ENCODE peak calls at places on chromosomes 12 and 14, in eight cellular contexts. G is lung, N is gastrocnemius medialis, Z is GM23248, W is WERI-Rb-1, O is left lung, A is MM.1S, U is breast epithelium. K is an unnamed sample.

GRCh38 chr12:128827724-128828123 is 4.0 kb upstream of the SLC15A4 start:
- DNase-seq in N (no peak), W (no peak), G (no peak), O (no peak), A (no peak), U (no peak), Z (no peak), K (no peak)

GRCh38 chr14:104357689-104358527 is 219.5 kb downstream of the KIF26A start:
- DNase-seq in G (no peak), N (no peak), O (peak; percentile 22), W (peak; percentile 3), Z (no peak), U (peak; percentile 38), A (no peak), K (no peak)

GRCh38 chr12:94458882-94459772 is 540 bp downstream of the CEP83 start:
- DNase-seq in O (no peak), Z (peak; percentile 74), G (no peak), N (no peak), W (no peak), U (no peak), A (peak; percentile 10), K (no peak)

GRCh38 chr12:1936406-1937320 is 18.2 kb upstream of the CACNA2D4 start:
- DNase-seq in W (no peak), N (peak; percentile 67), G (peak; percentile 62), A (no peak), U (peak; percentile 78), O (peak; percentile 74), Z (peak; percentile 84), K (peak; percentile 64)

GRCh38 chr14:78764240-78764639 is 594.1 kb downstream of the NRXN3 start:
- DNase-seq in O (no peak), U (no peak), Z (peak; percentile 56), G (no peak), A (no peak), N (no peak), W (no peak), K (no peak)

GRCh38 chr12:9760699-9761406 is at the start of gene CD69:
- DNase-seq in U (no peak), O (no peak), N (no peak), G (no peak), W (no peak), Z (no peak), A (no peak), K (no peak)

GRCh38 chr14:105128059-105128458 is 40.5 kb downstream of the JAG2 start:
- DNase-seq in Z (no peak), U (no peak), N (no peak), W (no peak), A (no peak), O (no peak), G (no peak), K (no peak)

GRCh38 chr14:99321955-99322730 is 50.1 kb upstream of the BCL11B start:
- DNase-seq in N (no peak), W (no peak), G (no peak), A (no peak), Z (no peak), U (no peak), O (no peak), K (no peak)

GRCh38 chr12:42617622-42618021 is 28.1 kb upstream of the PRICKLE1 start:
- DNase-seq in G (no peak), A (no peak), U (no peak), N (no peak), W (no peak), Z (no peak), O (no peak), K (no peak)

GRCh38 chr12:53031616-53032015 is 18.2 kb upstream of the TNS2 start:
- DNase-seq in N (no peak), O (no peak), Z (no peak), A (no peak), W (no peak), G (no peak), U (no peak), K (no peak)

GRCh38 chr14:75044760-75045159 is 6.5 kb downstream of the MLH3 start:
- DNase-seq in O (no peak), N (no peak), A (no peak), W (no peak), Z (no peak), G (no peak), U (no peak), K (no peak)

GRCh38 chr12:89706551-89707348 is 1.9 kb downstream of the ATP2B1 start:
- DNase-seq in A (no peak), W (peak; percentile 39), G (no peak), N (no peak), Z (peak; percentile 73), U (no peak), O (peak; percentile 36), K (peak; percentile 41)

GRCh38 chr12:92502417-92503028 is 200.3 kb upstream of the PLEKHG7 start:
- DNase-seq in U (no peak), W (no peak), Z (no peak), O (no peak), G (no peak), A (peak; percentile 50), N (no peak), K (no peak)

GRCh38 chr14:89635615-89636014 is 218.6 kb upstream of the FOXN3 start:
- DNase-seq in O (no peak), G (no peak), N (no peak), U (no peak), W (peak; percentile 78), A (no peak), Z (no peak), K (no peak)

GRCh38 chr12:76356094-76356493 is 7.9 kb upstream of the BBS10 start:
- DNase-seq in U (no peak), O (no peak), N (no peak), Z (no peak), W (no peak), A (no peak), G (no peak), K (no peak)
- H3K27ac ChIP-seq in U (no peak overlapping the region), O (no peak overlapping the region), N (no peak overlapping the region), Z (no peak overlapping the region), W (no peak overlapping the region), A (no peak overlapping the region), G (no peak overlapping the region), K (no peak overlapping the region)

DNA sequence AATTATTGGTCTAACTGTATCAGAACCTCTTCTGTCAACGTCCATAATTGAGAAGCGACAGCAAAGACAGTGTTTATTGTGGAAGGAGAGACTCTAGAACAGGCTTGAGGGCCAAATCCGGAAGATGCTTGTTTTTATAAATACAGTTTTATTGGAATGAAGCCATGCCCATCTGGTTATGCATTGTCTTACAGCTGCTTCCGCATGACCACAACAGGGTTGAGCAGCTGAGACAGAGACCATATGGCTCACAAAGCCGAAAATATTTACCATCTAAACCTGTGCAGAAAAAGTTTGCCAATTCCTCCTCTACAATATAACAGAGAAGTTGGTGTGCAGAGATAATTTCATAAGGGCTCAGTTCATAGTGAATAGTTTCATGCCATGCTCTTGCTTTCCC is 24.5 kb downstream of the PRKAB1 start:
- DNase-seq in W (no peak), Z (no peak), N (no peak), A (no peak), O (no peak), U (no peak), G (no peak), K (no peak)
- H3K27ac ChIP-seq in W (no peak overlapping the region), Z (peak overlapping the region; percentile 47), N (no peak overlapping the region), A (no peak overlapping the region), O (peak overlapping the region; percentile 28), U (no peak overlapping the region), G (peak overlapping the region; percentile 48), K (no peak overlapping the region)

DNA sequence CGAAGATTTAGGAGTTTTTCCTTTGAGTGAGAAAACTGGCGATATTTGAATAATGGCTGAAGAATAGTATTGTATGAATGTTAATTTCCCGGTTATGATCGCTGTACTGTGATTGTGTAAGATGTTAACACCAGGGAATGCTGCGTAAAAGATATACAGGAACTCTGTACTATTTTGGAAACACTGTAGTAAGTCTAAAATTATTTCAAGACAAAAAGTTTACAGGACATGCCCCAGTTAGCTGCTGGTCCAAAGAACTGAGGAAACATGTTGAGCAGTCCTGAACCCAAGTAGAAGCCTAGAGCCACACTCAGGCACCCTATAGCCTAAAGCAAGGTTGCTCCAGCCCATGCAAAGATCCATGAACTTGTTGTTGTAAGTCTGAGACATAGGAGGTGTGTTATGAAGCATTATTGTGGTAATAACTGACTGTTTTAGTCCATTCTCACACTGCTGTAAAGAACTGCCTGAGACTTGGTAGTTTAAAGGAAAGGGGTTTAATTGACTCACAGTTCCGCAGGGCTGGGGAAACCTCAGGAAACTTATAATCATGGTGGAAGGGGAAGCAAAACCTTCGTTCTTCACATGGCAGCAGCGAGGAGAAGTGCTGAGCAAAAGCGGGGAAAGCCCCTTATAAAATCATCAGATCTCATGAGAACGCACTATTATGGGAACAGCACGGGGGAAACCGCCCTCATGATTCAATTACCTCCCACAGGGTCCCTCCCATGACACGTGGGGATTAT is 99.8 kb upstream of the RESF1 start:
- DNase-seq in A (no peak), U (no peak), G (no peak), O (peak; percentile 36), W (no peak), N (no peak), Z (no peak), K (no peak)
- H3K27ac ChIP-seq in A (no peak overlapping the region), U (no peak overlapping the region), G (no peak overlapping the region), O (no peak overlapping the region), W (no peak overlapping the region), N (no peak overlapping the region), Z (no peak overlapping the region), K (no peak overlapping the region)

GRCh38 chr12:96425321-96425720 is 25.1 kb upstream of the CDK17 start:
- DNase-seq in O (no peak), A (no peak), G (no peak), W (no peak), U (no peak), Z (peak; percentile 90), N (no peak), K (no peak)

GRCh38 chr12:96431067-96431466 is 30.8 kb upstream of the CDK17 start:
- DNase-seq in Z (no peak), N (no peak), W (no peak), G (no peak), U (no peak), A (no peak), O (no peak), K (no peak)

GRCh38 chr12:96424601-96425000 is 24.4 kb upstream of the CDK17 start:
- DNase-seq in O (no peak), N (no peak), A (no peak), G (no peak), W (no peak), U (no peak), Z (peak; percentile 20), K (no peak)

GRCh38 chr12:96425973-96426372 is 25.7 kb upstream of the CDK17 start:
- DNase-seq in Z (peak; percentile 61), O (no peak), A (no peak), G (no peak), N (no peak), W (no peak), U (no peak), K (no peak)

GRCh38 chr12:96427269-96427729 is 27.1 kb upstream of the CDK17 start:
- DNase-seq in W (peak; percentile 14), A (no peak), G (peak; percentile 36), O (peak; percentile 46), U (no peak), Z (peak; percentile 99), N (peak; percentile 30), K (peak; percentile 22)
- H3K27ac ChIP-seq in W (no peak overlapping the region), A (no peak overlapping the region), G (peak overlapping the region; percentile 59), O (peak overlapping the region; percentile 53), U (peak overlapping the region; percentile 81), Z (peak overlapping the region; percentile 99), N (peak overlapping the region; percentile 76), K (peak overlapping the region; percentile 52)

DNA sequence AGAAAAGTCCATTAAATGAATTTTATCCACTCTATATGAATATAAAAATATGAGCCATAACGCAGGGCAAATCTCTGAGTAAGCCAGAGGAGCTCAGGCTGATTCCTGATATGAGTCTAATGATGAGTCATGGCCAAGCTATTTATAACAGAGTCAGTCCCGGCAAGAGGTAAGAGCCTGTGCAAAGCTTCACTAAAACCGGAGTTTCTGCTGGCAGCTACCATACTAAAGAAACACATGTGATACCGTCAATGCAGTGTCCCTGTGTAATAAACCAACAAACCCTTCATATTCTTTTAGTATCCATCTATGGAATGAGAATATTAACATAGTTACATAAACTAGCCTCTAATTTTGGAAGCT is 319.4 kb downstream of the KCNC2 start:
- DNase-seq in G (no peak), N (no peak), W (no peak), A (peak; percentile 33), O (no peak), Z (peak; percentile 90), U (no peak), K (no peak)
- H3K27ac ChIP-seq in G (no peak overlapping the region), N (no peak overlapping the region), W (no peak overlapping the region), A (no peak overlapping the region), O (no peak overlapping the region), Z (no peak overlapping the region), U (no peak overlapping the region), K (no peak overlapping the region)